ENCODE peak calls at places on chromosomes 5 and 9, in six cellular contexts. One of them, this sample, is unnamed. For H3K4me1 and H3K36me3, the result is how much of the 10 kb centered on the place peaks cover.

GRCh38 chr5:57976506-57976905 is 483.4 kb downstream of the PLK2 start:
- DNase-seq in CD8-positive, alpha-beta T cell: no peak
- DNase-seq in IMR-90: no peak
- DNase-seq in GM23338: peak
- DNase-seq in psoas muscle: no peak
- DNase-seq in stomach: no peak
- DNase-seq in this sample: no peak

GRCh38 chr5:52544738-52545137 is 243.0 kb upstream of the ITGA1 start:
- DNase-seq in CD8-positive, alpha-beta T cell: no peak
- DNase-seq in IMR-90: no peak
- DNase-seq in GM23338: no peak
- DNase-seq in psoas muscle: no peak
- DNase-seq in stomach: no peak
- DNase-seq in this sample: no peak

GRCh38 chr9:97594414-97594921 is 38.7 kb downstream of the TSTD2 start:
- DNase-seq in CD8-positive, alpha-beta T cell: no peak
- DNase-seq in IMR-90: no peak
- DNase-seq in GM23338: peak
- DNase-seq in psoas muscle: peak
- DNase-seq in stomach: no peak
- DNase-seq in this sample: no peak

GRCh38 chr9:4038182-4038723 is 261.6 kb downstream of the GLIS3 start:
- DNase-seq in CD8-positive, alpha-beta T cell: no peak
- DNase-seq in IMR-90: peak
- DNase-seq in GM23338: no peak
- DNase-seq in psoas muscle: no peak
- DNase-seq in stomach: no peak
- DNase-seq in this sample: no peak

GRCh38 chr5:61162010-61162831 is at the start of gene SMIM15:
- DNase-seq in CD8-positive, alpha-beta T cell: peak
- DNase-seq in IMR-90: peak
- DNase-seq in GM23338: peak
- DNase-seq in psoas muscle: peak
- DNase-seq in stomach: peak
- DNase-seq in this sample: peak

GRCh38 chr5:4083591-4084337 is 488.1 kb downstream of the IRX1 start:
- DNase-seq in CD8-positive, alpha-beta T cell: no peak
- DNase-seq in IMR-90: no peak
- DNase-seq in GM23338: no peak
- DNase-seq in psoas muscle: no peak
- DNase-seq in stomach: no peak
- DNase-seq in this sample: no peak

GRCh38 chr9:125261501-125262216 is at the start of gene GAPVD1:
- DNase-seq in CD8-positive, alpha-beta T cell: peak
- DNase-seq in IMR-90: peak
- DNase-seq in GM23338: peak
- DNase-seq in psoas muscle: peak
- DNase-seq in stomach: peak
- DNase-seq in this sample: peak

GRCh38 chr5:120450910-120451309 is 13.2 kb upstream of the PRR16 start:
- DNase-seq in CD8-positive, alpha-beta T cell: no peak
- DNase-seq in IMR-90: no peak
- DNase-seq in GM23338: no peak
- DNase-seq in psoas muscle: peak
- DNase-seq in stomach: no peak
- DNase-seq in this sample: no peak

GRCh38 chr5:32605766-32606152 is 20.4 kb downstream of the SUB1 start:
- DNase-seq in CD8-positive, alpha-beta T cell: no peak
- DNase-seq in IMR-90: no peak
- DNase-seq in GM23338: no peak
- DNase-seq in psoas muscle: no peak
- DNase-seq in stomach: no peak
- DNase-seq in this sample: no peak

GRCh38 chr5:138874241-138874640 is 894 bp downstream of the LRRTM2 start:
- DNase-seq in CD8-positive, alpha-beta T cell: no peak
- DNase-seq in IMR-90: peak
- DNase-seq in GM23338: no peak
- DNase-seq in psoas muscle: no peak
- DNase-seq in stomach: no peak
- DNase-seq in this sample: no peak

GRCh38 chr9:32218100-32218767 is 166.2 kb upstream of the ACO1 start:
- DNase-seq in CD8-positive, alpha-beta T cell: no peak
- DNase-seq in IMR-90: no peak
- DNase-seq in GM23338: no peak
- DNase-seq in psoas muscle: no peak
- DNase-seq in stomach: no peak
- DNase-seq in this sample: no peak

GRCh38 chr9:95556521-95556920 is 39.8 kb upstream of the PTCH1 start:
- DNase-seq in CD8-positive, alpha-beta T cell: no peak
- DNase-seq in IMR-90: no peak
- DNase-seq in GM23338: no peak
- DNase-seq in psoas muscle: no peak
- DNase-seq in stomach: no peak
- DNase-seq in this sample: no peak

GRCh38 chr5:130066644-130067043 is 162.4 kb downstream of the CHSY3 start:
- DNase-seq in CD8-positive, alpha-beta T cell: no peak
- DNase-seq in IMR-90: no peak
- DNase-seq in GM23338: no peak
- DNase-seq in psoas muscle: peak
- DNase-seq in stomach: no peak
- DNase-seq in this sample: no peak

GRCh38 chr9:20865357-20865756 is 166.1 kb downstream of the HACD4 start:
- DNase-seq in CD8-positive, alpha-beta T cell: no peak
- DNase-seq in IMR-90: no peak
- DNase-seq in GM23338: no peak
- DNase-seq in psoas muscle: no peak
- DNase-seq in stomach: no peak
- DNase-seq in this sample: no peak

GRCh38 chr9:78857371-78858225 is 560.7 kb downstream of the PSAT1 start:
- DNase-seq in CD8-positive, alpha-beta T cell: no peak
- DNase-seq in IMR-90: no peak
- DNase-seq in GM23338: no peak
- DNase-seq in psoas muscle: no peak
- DNase-seq in stomach: no peak
- DNase-seq in this sample: no peak

GRCh38 chr9:110125207-110125751 is 82.7 kb downstream of the C9orf152 start:
- DNase-seq in CD8-positive, alpha-beta T cell: no peak
- DNase-seq in IMR-90: peak
- DNase-seq in GM23338: peak
- DNase-seq in psoas muscle: peak
- DNase-seq in stomach: peak
- DNase-seq in this sample: no peak

GRCh38 chr5:36723921-36724320 is 117.5 kb downstream of the SLC1A3 start:
- DNase-seq in CD8-positive, alpha-beta T cell: no peak
- DNase-seq in IMR-90: no peak
- DNase-seq in GM23338: no peak
- DNase-seq in psoas muscle: no peak
- DNase-seq in stomach: no peak
- DNase-seq in this sample: no peak

GRCh38 chr5:135141303-135142268 is 107.6 kb upstream of the PITX1 start:
- DNase-seq in CD8-positive, alpha-beta T cell: no peak
- DNase-seq in IMR-90: peak
- DNase-seq in GM23338: peak
- DNase-seq in psoas muscle: no peak
- DNase-seq in stomach: peak
- DNase-seq in this sample: no peak

GRCh38 chr9:137175345-137175961 is 3.6 kb upstream of the TMEM210 start:
- DNase-seq in CD8-positive, alpha-beta T cell: peak
- DNase-seq in IMR-90: no peak
- DNase-seq in GM23338: peak
- DNase-seq in psoas muscle: no peak
- DNase-seq in stomach: no peak
- DNase-seq in this sample: no peak

GRCh38 chr5:150358261-150359095 is 981 bp downstream of the TCOF1 start:
- DNase-seq in CD8-positive, alpha-beta T cell: no peak
- DNase-seq in IMR-90: peak
- DNase-seq in GM23338: peak
- DNase-seq in psoas muscle: no peak
- DNase-seq in stomach: no peak
- DNase-seq in this sample: no peak

GRCh38 chr5:149355688-149356087 is 2.2 kb upstream of the PCYOX1L start:
- DNase-seq in CD8-positive, alpha-beta T cell: no peak
- DNase-seq in IMR-90: no peak
- DNase-seq in GM23338: no peak
- DNase-seq in psoas muscle: no peak
- DNase-seq in stomach: no peak
- DNase-seq in this sample: no peak
- H3K4me1 ChIP-seq in CD8-positive, alpha-beta T cell: under half
- H3K4me1 ChIP-seq in IMR-90: under half
- H3K4me1 ChIP-seq in GM23338: under half
- H3K4me1 ChIP-seq in psoas muscle: under half
- H3K4me1 ChIP-seq in stomach: under half
- H3K4me1 ChIP-seq in this sample: under half

GRCh38 chr9:98793031-98793430 is 3.3 kb downstream of the ANKS6 start:
- DNase-seq in CD8-positive, alpha-beta T cell: no peak
- DNase-seq in IMR-90: no peak
- DNase-seq in GM23338: no peak
- DNase-seq in psoas muscle: no peak
- DNase-seq in stomach: no peak
- DNase-seq in this sample: no peak

GRCh38 chr9:98790601-98791146 is 5.7 kb downstream of the ANKS6 start:
- DNase-seq in CD8-positive, alpha-beta T cell: no peak
- DNase-seq in IMR-90: no peak
- DNase-seq in GM23338: no peak
- DNase-seq in psoas muscle: no peak
- DNase-seq in stomach: no peak
- DNase-seq in this sample: no peak

GRCh38 chr9:98789765-98790600 is 6.4 kb downstream of the ANKS6 start:
- DNase-seq in CD8-positive, alpha-beta T cell: no peak
- DNase-seq in IMR-90: no peak
- DNase-seq in GM23338: no peak
- DNase-seq in psoas muscle: no peak
- DNase-seq in stomach: no peak
- DNase-seq in this sample: no peak

GRCh38 chr9:98791147-98792095 is 4.9 kb downstream of the ANKS6 start:
- DNase-seq in CD8-positive, alpha-beta T cell: peak
- DNase-seq in IMR-90: peak
- DNase-seq in GM23338: peak
- DNase-seq in psoas muscle: peak
- DNase-seq in stomach: peak
- DNase-seq in this sample: peak

GRCh38 chr9:98792096-98792490 is 4.3 kb downstream of the ANKS6 start:
- DNase-seq in CD8-positive, alpha-beta T cell: no peak
- DNase-seq in IMR-90: no peak
- DNase-seq in GM23338: no peak
- DNase-seq in psoas muscle: no peak
- DNase-seq in stomach: no peak
- DNase-seq in this sample: no peak
- H3K27ac ChIP-seq in CD8-positive, alpha-beta T cell: no peak
- H3K27ac ChIP-seq in IMR-90: no peak
- H3K27ac ChIP-seq in GM23338: peak
- H3K27ac ChIP-seq in psoas muscle: no peak
- H3K27ac ChIP-seq in stomach: no peak
- H3K27ac ChIP-seq in this sample: no peak

GRCh38 chr9:37202091-37202490 is 81.7 kb downstream of the ZCCHC7 start:
- DNase-seq in CD8-positive, alpha-beta T cell: no peak
- DNase-seq in IMR-90: no peak
- DNase-seq in GM23338: no peak
- DNase-seq in psoas muscle: no peak
- DNase-seq in stomach: no peak
- DNase-seq in this sample: no peak
- H3K36me3 ChIP-seq in CD8-positive, alpha-beta T cell: under half
- H3K36me3 ChIP-seq in IMR-90: under half
- H3K36me3 ChIP-seq in GM23338: under half
- H3K36me3 ChIP-seq in psoas muscle: under half
- H3K36me3 ChIP-seq in stomach: under half
- H3K36me3 ChIP-seq in this sample: under half

GRCh38 chr5:173823274-173823644 is 64.9 kb upstream of the CPEB4 start:
- DNase-seq in CD8-positive, alpha-beta T cell: no peak
- DNase-seq in IMR-90: no peak
- DNase-seq in GM23338: no peak
- DNase-seq in psoas muscle: no peak
- DNase-seq in stomach: no peak
- DNase-seq in this sample: no peak
- H3K4me1 ChIP-seq in CD8-positive, alpha-beta T cell: under half
- H3K4me1 ChIP-seq in IMR-90: under half
- H3K4me1 ChIP-seq in GM23338: under half
- H3K4me1 ChIP-seq in psoas muscle: under half
- H3K4me1 ChIP-seq in stomach: under half
- H3K4me1 ChIP-seq in this sample: under half

GRCh38 chr5:83474986-83475385 is 3.4 kb downstream of the VCAN start:
- DNase-seq in CD8-positive, alpha-beta T cell: no peak
- DNase-seq in IMR-90: no peak
- DNase-seq in GM23338: peak
- DNase-seq in psoas muscle: no peak
- DNase-seq in stomach: no peak
- DNase-seq in this sample: no peak
- H3K27ac ChIP-seq in CD8-positive, alpha-beta T cell: no peak
- H3K27ac ChIP-seq in IMR-90: peak
- H3K27ac ChIP-seq in GM23338: peak
- H3K27ac ChIP-seq in psoas muscle: no peak
- H3K27ac ChIP-seq in stomach: peak
- H3K27ac ChIP-seq in this sample: no peak

DNA sequence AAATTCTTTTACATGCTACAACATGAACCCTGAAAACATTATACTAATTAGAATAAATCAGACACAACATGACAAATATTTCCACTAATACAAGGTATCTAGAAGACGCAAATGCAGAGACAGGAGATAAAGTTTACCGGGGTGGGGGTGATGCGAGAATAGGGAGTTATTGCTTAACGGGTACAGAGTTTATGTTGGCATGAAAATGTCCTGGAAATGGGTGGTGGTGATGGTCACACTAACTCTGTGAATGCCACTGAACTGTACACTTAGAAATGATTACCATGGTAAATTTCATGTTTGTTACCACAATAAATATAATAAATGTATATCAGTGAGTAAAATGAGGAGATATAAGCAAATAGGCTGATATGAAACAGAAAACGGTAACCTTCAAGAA is 132.7 kb downstream of the DCP2 start:
- DNase-seq in CD8-positive, alpha-beta T cell: no peak
- DNase-seq in IMR-90: no peak
- DNase-seq in GM23338: no peak
- DNase-seq in psoas muscle: no peak
- DNase-seq in stomach: no peak
- DNase-seq in this sample: no peak
- H3K36me3 ChIP-seq in CD8-positive, alpha-beta T cell: under half
- H3K36me3 ChIP-seq in IMR-90: under half
- H3K36me3 ChIP-seq in GM23338: under half
- H3K36me3 ChIP-seq in psoas muscle: under half
- H3K36me3 ChIP-seq in stomach: under half
- H3K36me3 ChIP-seq in this sample: under half

GRCh38 chr5:1490360-1490759 is 33.4 kb downstream of the LPCAT1 start:
- DNase-seq in CD8-positive, alpha-beta T cell: no peak
- DNase-seq in IMR-90: no peak
- DNase-seq in GM23338: no peak
- DNase-seq in psoas muscle: no peak
- DNase-seq in stomach: no peak
- DNase-seq in this sample: no peak
- H3K4me1 ChIP-seq in CD8-positive, alpha-beta T cell: under half
- H3K4me1 ChIP-seq in IMR-90: under half
- H3K4me1 ChIP-seq in GM23338: under half
- H3K4me1 ChIP-seq in psoas muscle: under half
- H3K4me1 ChIP-seq in stomach: under half
- H3K4me1 ChIP-seq in this sample: under half

This sample was measured in naive thymus-derived CD4-positive, alpha-beta T cell.